ENCODE peak calls at places on chromosome 5, in eight cellular contexts. One of them, this sample, is unnamed.

GRCh38 chr5:167593706-167594105 is 697.7 kb upstream of the WWC1 start:
- DNase-seq in erythroblast: no peak
- DNase-seq in stimulated activated CD8-positive, alpha-beta memory T cell treated with anti-CD3 and anti-CD28 coated beads, Interleukin-15, amount 100 ng/mL, for 4 hours: no peak
- DNase-seq in COR-L47: no peak
- DNase-seq in stimulated activated effector memory CD8-positive, alpha-beta T cell treated with anti-CD3 and anti-CD28 coated beads, Interleukin-12 subunit alpha, Interleukin-12 subunit beta, amount 100 ng/mL, for 72 hours: no peak
- DNase-seq in right lobe of liver: no peak
- DNase-seq in NCI-H1694: no peak
- DNase-seq in central memory CD4-positive, alpha-beta T cell: no peak
- DNase-seq in this sample: no peak

GRCh38 chr5:33840927-33841547 is 50.8 kb downstream of the ADAMTS12 start:
- DNase-seq in stimulated activated effector memory CD8-positive, alpha-beta T cell treated with anti-CD3 and anti-CD28 coated beads, Interleukin-12 subunit alpha, Interleukin-12 subunit beta, amount 100 ng/mL, for 72 hours: no peak
- DNase-seq in NCI-H1694: no peak
- DNase-seq in COR-L47: no peak
- DNase-seq in stimulated activated CD8-positive, alpha-beta memory T cell treated with anti-CD3 and anti-CD28 coated beads, Interleukin-15, amount 100 ng/mL, for 4 hours: no peak
- DNase-seq in central memory CD4-positive, alpha-beta T cell: no peak
- DNase-seq in right lobe of liver: no peak
- DNase-seq in erythroblast: no peak
- DNase-seq in this sample: no peak

GRCh38 chr5:175681045-175681974 is 23.4 kb downstream of the HRH2 start:
- DNase-seq in stimulated activated CD8-positive, alpha-beta memory T cell treated with anti-CD3 and anti-CD28 coated beads, Interleukin-15, amount 100 ng/mL, for 4 hours: no peak
- DNase-seq in erythroblast: no peak
- DNase-seq in stimulated activated effector memory CD8-positive, alpha-beta T cell treated with anti-CD3 and anti-CD28 coated beads, Interleukin-12 subunit alpha, Interleukin-12 subunit beta, amount 100 ng/mL, for 72 hours: no peak
- DNase-seq in NCI-H1694: peak
- DNase-seq in central memory CD4-positive, alpha-beta T cell: no peak
- DNase-seq in COR-L47: no peak
- DNase-seq in right lobe of liver: no peak
- DNase-seq in this sample: no peak

GRCh38 chr5:181215997-181216982 is 6.8 kb upstream of the TRIM41 start:
- DNase-seq in stimulated activated effector memory CD8-positive, alpha-beta T cell treated with anti-CD3 and anti-CD28 coated beads, Interleukin-12 subunit alpha, Interleukin-12 subunit beta, amount 100 ng/mL, for 72 hours: no peak
- DNase-seq in right lobe of liver: no peak
- DNase-seq in central memory CD4-positive, alpha-beta T cell: peak
- DNase-seq in erythroblast: no peak
- DNase-seq in COR-L47: no peak
- DNase-seq in NCI-H1694: no peak
- DNase-seq in stimulated activated CD8-positive, alpha-beta memory T cell treated with anti-CD3 and anti-CD28 coated beads, Interleukin-15, amount 100 ng/mL, for 4 hours: no peak
- DNase-seq in this sample: no peak

GRCh38 chr5:137866541-137867388 is 895 bp upstream of the MYOT start:
- DNase-seq in COR-L47: no peak
- DNase-seq in right lobe of liver: no peak
- DNase-seq in stimulated activated CD8-positive, alpha-beta memory T cell treated with anti-CD3 and anti-CD28 coated beads, Interleukin-15, amount 100 ng/mL, for 4 hours: no peak
- DNase-seq in NCI-H1694: no peak
- DNase-seq in central memory CD4-positive, alpha-beta T cell: no peak
- DNase-seq in stimulated activated effector memory CD8-positive, alpha-beta T cell treated with anti-CD3 and anti-CD28 coated beads, Interleukin-12 subunit alpha, Interleukin-12 subunit beta, amount 100 ng/mL, for 72 hours: no peak
- DNase-seq in erythroblast: no peak
- DNase-seq in this sample: no peak

GRCh38 chr5:146291421-146292074 is 47.1 kb upstream of the POU4F3 start:
- DNase-seq in stimulated activated CD8-positive, alpha-beta memory T cell treated with anti-CD3 and anti-CD28 coated beads, Interleukin-15, amount 100 ng/mL, for 4 hours: no peak
- DNase-seq in right lobe of liver: no peak
- DNase-seq in NCI-H1694: peak
- DNase-seq in erythroblast: peak
- DNase-seq in stimulated activated effector memory CD8-positive, alpha-beta T cell treated with anti-CD3 and anti-CD28 coated beads, Interleukin-12 subunit alpha, Interleukin-12 subunit beta, amount 100 ng/mL, for 72 hours: no peak
- DNase-seq in COR-L47: peak
- DNase-seq in central memory CD4-positive, alpha-beta T cell: peak
- DNase-seq in this sample: peak

GRCh38 chr5:124252751-124253146 is 493.7 kb downstream of the ZNF608 start:
- DNase-seq in stimulated activated effector memory CD8-positive, alpha-beta T cell treated with anti-CD3 and anti-CD28 coated beads, Interleukin-12 subunit alpha, Interleukin-12 subunit beta, amount 100 ng/mL, for 72 hours: no peak
- DNase-seq in erythroblast: no peak
- DNase-seq in central memory CD4-positive, alpha-beta T cell: no peak
- DNase-seq in stimulated activated CD8-positive, alpha-beta memory T cell treated with anti-CD3 and anti-CD28 coated beads, Interleukin-15, amount 100 ng/mL, for 4 hours: no peak
- DNase-seq in right lobe of liver: no peak
- DNase-seq in NCI-H1694: no peak
- DNase-seq in COR-L47: no peak
- DNase-seq in this sample: no peak

GRCh38 chr5:151770383-151771258 is 1.1 kb upstream of the G3BP1 start:
- DNase-seq in erythroblast: peak
- DNase-seq in COR-L47: peak
- DNase-seq in stimulated activated CD8-positive, alpha-beta memory T cell treated with anti-CD3 and anti-CD28 coated beads, Interleukin-15, amount 100 ng/mL, for 4 hours: peak
- DNase-seq in right lobe of liver: peak
- DNase-seq in NCI-H1694: no peak
- DNase-seq in stimulated activated effector memory CD8-positive, alpha-beta T cell treated with anti-CD3 and anti-CD28 coated beads, Interleukin-12 subunit alpha, Interleukin-12 subunit beta, amount 100 ng/mL, for 72 hours: peak
- DNase-seq in central memory CD4-positive, alpha-beta T cell: peak
- DNase-seq in this sample: peak

GRCh38 chr5:3594514-3595101 is 1.0 kb upstream of the IRX1 start:
- DNase-seq in central memory CD4-positive, alpha-beta T cell: no peak
- DNase-seq in COR-L47: no peak
- DNase-seq in stimulated activated effector memory CD8-positive, alpha-beta T cell treated with anti-CD3 and anti-CD28 coated beads, Interleukin-12 subunit alpha, Interleukin-12 subunit beta, amount 100 ng/mL, for 72 hours: no peak
- DNase-seq in erythroblast: no peak
- DNase-seq in stimulated activated CD8-positive, alpha-beta memory T cell treated with anti-CD3 and anti-CD28 coated beads, Interleukin-15, amount 100 ng/mL, for 4 hours: no peak
- DNase-seq in right lobe of liver: no peak
- DNase-seq in NCI-H1694: no peak
- DNase-seq in this sample: no peak

GRCh38 chr5:60700347-60700815 is 415 bp upstream of the DEPDC1B start:
- DNase-seq in right lobe of liver: no peak
- DNase-seq in stimulated activated effector memory CD8-positive, alpha-beta T cell treated with anti-CD3 and anti-CD28 coated beads, Interleukin-12 subunit alpha, Interleukin-12 subunit beta, amount 100 ng/mL, for 72 hours: no peak
- DNase-seq in stimulated activated CD8-positive, alpha-beta memory T cell treated with anti-CD3 and anti-CD28 coated beads, Interleukin-15, amount 100 ng/mL, for 4 hours: no peak
- DNase-seq in central memory CD4-positive, alpha-beta T cell: no peak
- DNase-seq in erythroblast: no peak
- DNase-seq in COR-L47: no peak
- DNase-seq in NCI-H1694: no peak
- DNase-seq in this sample: peak

GRCh38 chr5:179308563-179309382 is 36.5 kb downstream of the ADAMTS2 start:
- DNase-seq in COR-L47: no peak
- DNase-seq in erythroblast: no peak
- DNase-seq in stimulated activated effector memory CD8-positive, alpha-beta T cell treated with anti-CD3 and anti-CD28 coated beads, Interleukin-12 subunit alpha, Interleukin-12 subunit beta, amount 100 ng/mL, for 72 hours: no peak
- DNase-seq in right lobe of liver: no peak
- DNase-seq in central memory CD4-positive, alpha-beta T cell: no peak
- DNase-seq in stimulated activated CD8-positive, alpha-beta memory T cell treated with anti-CD3 and anti-CD28 coated beads, Interleukin-15, amount 100 ng/mL, for 4 hours: no peak
- DNase-seq in NCI-H1694: no peak
- DNase-seq in this sample: no peak

GRCh38 chr5:7078090-7078489 is 317.8 kb upstream of the ADCY2 start:
- DNase-seq in central memory CD4-positive, alpha-beta T cell: no peak
- DNase-seq in erythroblast: no peak
- DNase-seq in stimulated activated CD8-positive, alpha-beta memory T cell treated with anti-CD3 and anti-CD28 coated beads, Interleukin-15, amount 100 ng/mL, for 4 hours: no peak
- DNase-seq in NCI-H1694: no peak
- DNase-seq in stimulated activated effector memory CD8-positive, alpha-beta T cell treated with anti-CD3 and anti-CD28 coated beads, Interleukin-12 subunit alpha, Interleukin-12 subunit beta, amount 100 ng/mL, for 72 hours: no peak
- DNase-seq in right lobe of liver: no peak
- DNase-seq in COR-L47: no peak
- DNase-seq in this sample: no peak

GRCh38 chr5:32182463-32183081 is 8.5 kb upstream of the GOLPH3 start:
- DNase-seq in erythroblast: no peak
- DNase-seq in NCI-H1694: no peak
- DNase-seq in stimulated activated CD8-positive, alpha-beta memory T cell treated with anti-CD3 and anti-CD28 coated beads, Interleukin-15, amount 100 ng/mL, for 4 hours: no peak
- DNase-seq in right lobe of liver: no peak
- DNase-seq in central memory CD4-positive, alpha-beta T cell: no peak
- DNase-seq in stimulated activated effector memory CD8-positive, alpha-beta T cell treated with anti-CD3 and anti-CD28 coated beads, Interleukin-12 subunit alpha, Interleukin-12 subunit beta, amount 100 ng/mL, for 72 hours: no peak
- DNase-seq in COR-L47: no peak
- DNase-seq in this sample: no peak

GRCh38 chr5:179906795-179907569 is 715 bp downstream of the TBC1D9B start:
- DNase-seq in central memory CD4-positive, alpha-beta T cell: no peak
- DNase-seq in COR-L47: no peak
- DNase-seq in stimulated activated CD8-positive, alpha-beta memory T cell treated with anti-CD3 and anti-CD28 coated beads, Interleukin-15, amount 100 ng/mL, for 4 hours: no peak
- DNase-seq in stimulated activated effector memory CD8-positive, alpha-beta T cell treated with anti-CD3 and anti-CD28 coated beads, Interleukin-12 subunit alpha, Interleukin-12 subunit beta, amount 100 ng/mL, for 72 hours: no peak
- DNase-seq in right lobe of liver: peak
- DNase-seq in NCI-H1694: no peak
- DNase-seq in erythroblast: peak
- DNase-seq in this sample: no peak

GRCh38 chr5:6448622-6449464 is at the start of gene UBE2QL1:
- DNase-seq in stimulated activated effector memory CD8-positive, alpha-beta T cell treated with anti-CD3 and anti-CD28 coated beads, Interleukin-12 subunit alpha, Interleukin-12 subunit beta, amount 100 ng/mL, for 72 hours: no peak
- DNase-seq in stimulated activated CD8-positive, alpha-beta memory T cell treated with anti-CD3 and anti-CD28 coated beads, Interleukin-15, amount 100 ng/mL, for 4 hours: no peak
- DNase-seq in central memory CD4-positive, alpha-beta T cell: no peak
- DNase-seq in right lobe of liver: no peak
- DNase-seq in COR-L47: peak
- DNase-seq in erythroblast: peak
- DNase-seq in NCI-H1694: no peak
- DNase-seq in this sample: peak

GRCh38 chr5:171351674-171352073 is 36.0 kb upstream of the NPM1 start:
- DNase-seq in NCI-H1694: no peak
- DNase-seq in right lobe of liver: no peak
- DNase-seq in stimulated activated effector memory CD8-positive, alpha-beta T cell treated with anti-CD3 and anti-CD28 coated beads, Interleukin-12 subunit alpha, Interleukin-12 subunit beta, amount 100 ng/mL, for 72 hours: no peak
- DNase-seq in COR-L47: no peak
- DNase-seq in erythroblast: no peak
- DNase-seq in stimulated activated CD8-positive, alpha-beta memory T cell treated with anti-CD3 and anti-CD28 coated beads, Interleukin-15, amount 100 ng/mL, for 4 hours: no peak
- DNase-seq in central memory CD4-positive, alpha-beta T cell: no peak
- DNase-seq in this sample: no peak